ENCODE peak calls at places on chromosomes 1 and 21, in five cellular contexts. One of them, this sample, is unnamed.
A peak's percentile ranks its signal among the peaks of the same experiment; 100 is the strongest.

GRCh38 chr21:26800455-26801454 is 44.5 kb downstream of the ADAMTS1 start:
- DNase-seq in kidney: no peak
- DNase-seq in PC-9: no peak
- DNase-seq in GM12865: no peak
- DNase-seq in IMR-90: peak; percentile 42
- DNase-seq in this sample: peak; percentile 71

GRCh38 chr21:32190491-32191144 is 88.2 kb downstream of the MIS18A start:
- DNase-seq in kidney: no peak
- DNase-seq in PC-9: no peak
- DNase-seq in GM12865: peak; percentile 40
- DNase-seq in IMR-90: no peak
- DNase-seq in this sample: no peak

GRCh38 chr1:184191181-184191601 is 139.7 kb downstream of the TSEN15 start:
- DNase-seq in kidney: peak; percentile 69
- DNase-seq in PC-9: no peak
- DNase-seq in GM12865: no peak
- DNase-seq in IMR-90: peak; percentile 96
- DNase-seq in this sample: peak; percentile 87

GRCh38 chr1:215484111-215484914 is 82.8 kb upstream of the KCTD3 start:
- DNase-seq in kidney: no peak
- DNase-seq in PC-9: no peak
- DNase-seq in GM12865: no peak
- DNase-seq in IMR-90: peak; percentile 24
- DNase-seq in this sample: no peak

GRCh38 chr1:18581420-18581880 is 49.2 kb upstream of the PAX7 start:
- DNase-seq in kidney: no peak
- DNase-seq in PC-9: peak; percentile 45
- DNase-seq in GM12865: peak; percentile 51
- DNase-seq in IMR-90: no peak
- DNase-seq in this sample: peak; percentile 7

GRCh38 chr1:54404939-54405880 is 984 bp downstream of the SSBP3 start:
- DNase-seq in kidney: peak; percentile 85
- DNase-seq in PC-9: no peak
- DNase-seq in GM12865: peak; percentile 47
- DNase-seq in IMR-90: no peak
- DNase-seq in this sample: no peak

GRCh38 chr1:67514299-67514698 is 84.1 kb upstream of the SERBP1 start:
- DNase-seq in kidney: no peak
- DNase-seq in PC-9: no peak
- DNase-seq in GM12865: no peak
- DNase-seq in IMR-90: no peak
- DNase-seq in this sample: no peak

GRCh38 chr1:84365225-84366221 is 32.8 kb upstream of the DNASE2B start:
- DNase-seq in kidney: no peak
- DNase-seq in PC-9: peak; percentile 58
- DNase-seq in GM12865: no peak
- DNase-seq in IMR-90: peak; percentile 99
- DNase-seq in this sample: peak; percentile 97

GRCh38 chr1:229127301-229127700 is 143.6 kb upstream of the RAB4A start:
- DNase-seq in kidney: no peak
- DNase-seq in PC-9: no peak
- DNase-seq in GM12865: peak; percentile 41
- DNase-seq in IMR-90: peak; percentile 41
- DNase-seq in this sample: peak; percentile 29

GRCh38 chr1:234899041-234899787 is 229.4 kb downstream of the TOMM20 start:
- DNase-seq in kidney: no peak
- DNase-seq in PC-9: peak; percentile 82
- DNase-seq in GM12865: no peak
- DNase-seq in IMR-90: peak; percentile 72
- DNase-seq in this sample: peak; percentile 48

GRCh38 chr1:84539972-84540371 is 33.6 kb upstream of the GNG5 start:
- DNase-seq in kidney: no peak
- DNase-seq in PC-9: no peak
- DNase-seq in GM12865: no peak
- DNase-seq in IMR-90: peak; percentile 54
- DNase-seq in this sample: peak; percentile 13

GRCh38 chr1:109482242-109482641 is 1.5 kb upstream of the ATXN7L2 start:
- DNase-seq in kidney: no peak
- DNase-seq in PC-9: no peak
- DNase-seq in GM12865: no peak
- DNase-seq in IMR-90: no peak
- DNase-seq in this sample: no peak

GRCh38 chr1:78229344-78229743 is 183.6 kb downstream of the GIPC2 start:
- DNase-seq in kidney: no peak
- DNase-seq in PC-9: peak; percentile 11
- DNase-seq in GM12865: no peak
- DNase-seq in IMR-90: peak; percentile 92
- DNase-seq in this sample: peak; percentile 74

DNA sequence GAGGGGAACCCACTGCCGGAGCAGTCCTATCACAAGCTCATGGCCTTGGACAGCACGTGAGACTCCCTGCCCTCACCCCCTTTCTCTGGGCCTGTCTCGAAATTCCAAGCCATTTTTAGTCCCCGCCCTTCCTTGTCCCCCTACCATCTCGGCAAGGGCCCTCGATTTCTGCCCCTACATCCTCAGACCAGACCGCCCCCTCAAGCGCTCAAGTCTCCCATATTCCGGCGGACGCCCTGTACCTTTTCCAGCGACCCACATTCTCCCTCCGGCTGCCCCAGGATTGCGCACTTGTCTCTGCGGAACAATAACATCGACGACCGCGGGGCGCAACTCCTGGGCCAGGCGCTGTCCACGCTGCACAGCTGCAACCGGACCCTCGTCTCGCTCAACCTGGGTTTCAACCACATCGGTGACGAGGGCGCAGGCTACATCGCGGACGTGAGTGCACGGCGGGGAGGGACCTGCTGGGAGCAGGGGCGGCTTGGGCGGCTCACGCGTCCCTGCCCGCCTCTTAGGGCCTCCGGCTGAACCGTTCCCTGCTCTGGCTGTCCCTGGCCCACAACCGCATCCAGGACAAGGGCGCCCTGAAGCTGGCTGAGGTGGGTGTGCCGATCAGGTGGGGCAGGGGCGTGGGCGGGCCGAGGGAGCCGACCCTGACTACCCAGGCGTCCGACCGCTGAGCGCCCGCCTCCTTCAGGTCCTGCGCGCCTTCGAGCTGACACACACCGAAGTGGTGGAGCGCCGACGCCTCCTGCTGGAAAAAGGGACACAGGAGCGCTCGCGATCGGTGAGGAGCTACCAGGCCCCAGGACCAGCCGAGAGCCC is 7.0 kb downstream of the LRRC71 start:
- DNase-seq in kidney: peak; percentile 88
- DNase-seq in PC-9: peak; percentile 79
- DNase-seq in GM12865: peak; percentile 68
- DNase-seq in IMR-90: peak; percentile 64
- DNase-seq in this sample: peak; percentile 74
- H3K4me3 ChIP-seq in kidney: no peak overlapping the region
- H3K4me3 ChIP-seq in PC-9: peak overlapping the region; percentile 64
- H3K4me3 ChIP-seq in GM12865: no peak overlapping the region
- H3K4me3 ChIP-seq in IMR-90: peak overlapping the region; percentile 39
- H3K4me3 ChIP-seq in this sample: peak overlapping the region; percentile 42

GRCh38 chr1:39791838-39792237 is 3.2 kb upstream of the BMP8B start:
- DNase-seq in kidney: peak; percentile 36
- DNase-seq in PC-9: no peak
- DNase-seq in GM12865: no peak
- DNase-seq in IMR-90: no peak
- DNase-seq in this sample: no peak

GRCh38 chr1:39788758-39789570 is at the start of gene BMP8B:
- DNase-seq in kidney: peak; percentile 93
- DNase-seq in PC-9: peak; percentile 82
- DNase-seq in GM12865: peak; percentile 83
- DNase-seq in IMR-90: no peak
- DNase-seq in this sample: no peak

GRCh38 chr1:39789571-39790110 is 976 bp upstream of the BMP8B start:
- DNase-seq in kidney: peak; percentile 71
- DNase-seq in PC-9: no peak
- DNase-seq in GM12865: no peak
- DNase-seq in IMR-90: no peak
- DNase-seq in this sample: no peak

GRCh38 chr1:39787468-39787867 is 1.2 kb downstream of the BMP8B start:
- DNase-seq in kidney: peak; percentile 73
- DNase-seq in PC-9: no peak
- DNase-seq in GM12865: no peak
- DNase-seq in IMR-90: no peak
- DNase-seq in this sample: no peak

DNA sequence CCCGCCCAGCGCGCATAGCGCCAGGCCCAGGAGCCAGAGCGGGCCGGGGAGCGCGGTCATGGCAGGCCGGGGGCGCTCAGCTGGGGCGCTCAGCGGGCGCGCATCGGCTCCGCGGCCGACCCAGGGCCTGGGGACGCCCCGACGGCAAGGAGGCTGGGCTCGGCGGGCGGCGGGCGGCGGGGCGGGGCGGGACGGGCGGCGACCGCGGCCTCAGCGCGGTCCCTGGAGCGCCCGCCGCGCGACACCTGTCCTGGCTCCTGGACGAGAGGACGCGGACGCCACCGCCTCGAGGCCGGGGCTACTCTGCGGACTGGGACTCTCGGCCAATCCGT is 273 bp downstream of the BMP8B start:
- DNase-seq in kidney: no peak
- DNase-seq in PC-9: no peak
- DNase-seq in GM12865: no peak
- DNase-seq in IMR-90: no peak
- DNase-seq in this sample: no peak
- H3K4me3 ChIP-seq in kidney: no peak overlapping the region
- H3K4me3 ChIP-seq in PC-9: peak overlapping the region; percentile 59
- H3K4me3 ChIP-seq in GM12865: peak overlapping the region; percentile 64
- H3K4me3 ChIP-seq in IMR-90: peak overlapping the region; percentile 41
- H3K4me3 ChIP-seq in this sample: no peak overlapping the region

GRCh38 chr1:209398330-209398991 is 185.1 kb upstream of the CAMK1G start:
- DNase-seq in kidney: peak; percentile 75
- DNase-seq in PC-9: peak; percentile 88
- DNase-seq in GM12865: no peak
- DNase-seq in IMR-90: peak; percentile 88
- DNase-seq in this sample: peak; percentile 96
- H3K4me3 ChIP-seq in kidney: no peak overlapping the region
- H3K4me3 ChIP-seq in PC-9: no peak overlapping the region
- H3K4me3 ChIP-seq in GM12865: no peak overlapping the region
- H3K4me3 ChIP-seq in IMR-90: no peak overlapping the region
- H3K4me3 ChIP-seq in this sample: no peak overlapping the region

GRCh38 chr1:223712184-223712855 is at the start of gene CAPN2:
- DNase-seq in kidney: peak; percentile 95
- DNase-seq in PC-9: peak; percentile 93
- DNase-seq in GM12865: peak; percentile 81
- DNase-seq in IMR-90: peak; percentile 86
- DNase-seq in this sample: peak; percentile 87

GRCh38 chr1:223714849-223715709 is 2.7 kb downstream of the CAPN2 start:
- DNase-seq in kidney: no peak
- DNase-seq in PC-9: peak; percentile 89
- DNase-seq in GM12865: peak; percentile 35
- DNase-seq in IMR-90: peak; percentile 96
- DNase-seq in this sample: peak; percentile 47

GRCh38 chr1:223712856-223713494 is 636 bp downstream of the CAPN2 start:
- DNase-seq in kidney: peak; percentile 87
- DNase-seq in PC-9: peak; percentile 32
- DNase-seq in GM12865: peak; percentile 52
- DNase-seq in IMR-90: no peak
- DNase-seq in this sample: peak; percentile 30

GRCh38 chr1:223714421-223714724 is 2.0 kb downstream of the CAPN2 start:
- DNase-seq in kidney: no peak
- DNase-seq in PC-9: no peak
- DNase-seq in GM12865: no peak
- DNase-seq in IMR-90: no peak
- DNase-seq in this sample: no peak

GRCh38 chr1:223713546-223714420 is 1.4 kb downstream of the CAPN2 start:
- DNase-seq in kidney: no peak
- DNase-seq in PC-9: peak; percentile 35
- DNase-seq in GM12865: peak; percentile 35
- DNase-seq in IMR-90: peak; percentile 26
- DNase-seq in this sample: peak; percentile 36
- H3K4me3 ChIP-seq in kidney: peak overlapping the region; percentile 85
- H3K4me3 ChIP-seq in PC-9: peak overlapping the region; percentile 79
- H3K4me3 ChIP-seq in GM12865: peak overlapping the region; percentile 63
- H3K4me3 ChIP-seq in IMR-90: peak overlapping the region; percentile 99
- H3K4me3 ChIP-seq in this sample: peak overlapping the region; percentile 80

GRCh38 chr1:27360159-27361043 is 6.4 kb downstream of the MAP3K6 start:
- DNase-seq in kidney: peak; percentile 77
- DNase-seq in PC-9: no peak
- DNase-seq in GM12865: peak; percentile 42
- DNase-seq in IMR-90: no peak
- DNase-seq in this sample: no peak
- H3K4me3 ChIP-seq in kidney: no peak overlapping the region
- H3K4me3 ChIP-seq in PC-9: no peak overlapping the region
- H3K4me3 ChIP-seq in GM12865: peak overlapping the region; percentile 17
- H3K4me3 ChIP-seq in IMR-90: no peak overlapping the region
- H3K4me3 ChIP-seq in this sample: no peak overlapping the region

This sample was measured in fibroblast of pulmonary artery.